ENCODE peak calls at places on chromosomes 3 and 15, in four cellular contexts. One of them, this sample, is unnamed.

GRCh38 chr15:32866486-32867312 is 148.9 kb downstream of the GREM1 start:
- ATAC-seq in HepG2: peak; percentile 51
- ATAC-seq in K562: no peak
- ATAC-seq in GM12878: peak; percentile 49
- ATAC-seq in this sample: no peak

GRCh38 chr15:99644913-99645549 is 79.2 kb downstream of the MEF2A start:
- ATAC-seq in HepG2: no peak
- ATAC-seq in K562: no peak
- ATAC-seq in GM12878: no peak
- ATAC-seq in this sample: no peak

GRCh38 chr15:59996498-59997041 is 7.5 kb upstream of the FOXB1 start:
- ATAC-seq in HepG2: peak; percentile 56
- ATAC-seq in K562: no peak
- ATAC-seq in GM12878: no peak
- ATAC-seq in this sample: no peak

GRCh38 chr3:98556164-98557130 is 24.7 kb downstream of the GPR15 start:
- ATAC-seq in HepG2: no peak
- ATAC-seq in K562: no peak
- ATAC-seq in GM12878: peak; percentile 55
- ATAC-seq in this sample: no peak

GRCh38 chr3:108130247-108130646 is 39.4 kb upstream of the CD47 start:
- ATAC-seq in HepG2: no peak
- ATAC-seq in K562: no peak
- ATAC-seq in GM12878: no peak
- ATAC-seq in this sample: no peak

GRCh38 chr3:160796089-160796812 is 40.2 kb downstream of the PPM1L start:
- ATAC-seq in HepG2: no peak
- ATAC-seq in K562: no peak
- ATAC-seq in GM12878: no peak
- ATAC-seq in this sample: no peak

GRCh38 chr3:9795212-9795611 is 2.3 kb downstream of the ARPC4 start:
- ATAC-seq in HepG2: no peak
- ATAC-seq in K562: no peak
- ATAC-seq in GM12878: peak; percentile 31
- ATAC-seq in this sample: no peak

GRCh38 chr15:99440551-99441426 is 125.0 kb upstream of the MEF2A start:
- ATAC-seq in HepG2: no peak
- ATAC-seq in K562: no peak
- ATAC-seq in GM12878: no peak
- ATAC-seq in this sample: no peak

GRCh38 chr15:68650901-68651709 is 72.3 kb downstream of the CORO2B start:
- ATAC-seq in HepG2: peak; percentile 97
- ATAC-seq in K562: peak; percentile 99
- ATAC-seq in GM12878: peak; percentile 87
- ATAC-seq in this sample: no peak

GRCh38 chr15:93028111-93028631 is 60.8 kb downstream of the RGMA start:
- ATAC-seq in HepG2: no peak
- ATAC-seq in K562: peak; percentile 10
- ATAC-seq in GM12878: no peak
- ATAC-seq in this sample: no peak

GRCh38 chr15:93027413-93027812 is 61.6 kb downstream of the RGMA start:
- ATAC-seq in HepG2: no peak
- ATAC-seq in K562: peak; percentile 31
- ATAC-seq in GM12878: no peak
- ATAC-seq in this sample: no peak

GRCh38 chr15:93030430-93031102 is 58.4 kb downstream of the RGMA start:
- ATAC-seq in HepG2: peak; percentile 81
- ATAC-seq in K562: peak; percentile 88
- ATAC-seq in GM12878: peak; percentile 93
- ATAC-seq in this sample: peak; percentile 55

GRCh38 chr15:93029613-93030429 is 59.2 kb downstream of the RGMA start:
- ATAC-seq in HepG2: peak; percentile 70
- ATAC-seq in K562: peak; percentile 2
- ATAC-seq in GM12878: peak; percentile 20
- ATAC-seq in this sample: no peak

GRCh38 chr15:93028632-93029612 is 60.1 kb downstream of the RGMA start:
- ATAC-seq in HepG2: peak; percentile 2
- ATAC-seq in K562: peak; percentile 1
- ATAC-seq in GM12878: no peak
- ATAC-seq in this sample: peak; percentile 89
- TF ChIP-seq EP300 in HepG2: no peak
- TF ChIP-seq EP300 in K562: no peak
- TF ChIP-seq EP300 in GM12878: no peak
- TF ChIP-seq EP300 in this sample: peak; percentile 43

GRCh38 chr3:73404450-73404849 is 220.3 kb downstream of the PDZRN3 start:
- ATAC-seq in HepG2: no peak
- ATAC-seq in K562: no peak
- ATAC-seq in GM12878: no peak
- ATAC-seq in this sample: no peak

GRCh38 chr3:73401058-73401457 is 223.7 kb downstream of the PDZRN3 start:
- ATAC-seq in HepG2: no peak
- ATAC-seq in K562: no peak
- ATAC-seq in GM12878: no peak
- ATAC-seq in this sample: peak; percentile 42

GRCh38 chr3:73399106-73399505 is 225.6 kb downstream of the PDZRN3 start:
- ATAC-seq in HepG2: no peak
- ATAC-seq in K562: no peak
- ATAC-seq in GM12878: no peak
- ATAC-seq in this sample: peak; percentile 66

GRCh38 chr3:73399666-73400253 is 225.0 kb downstream of the PDZRN3 start:
- ATAC-seq in HepG2: no peak
- ATAC-seq in K562: no peak
- ATAC-seq in GM12878: no peak
- ATAC-seq in this sample: no peak

DNA sequence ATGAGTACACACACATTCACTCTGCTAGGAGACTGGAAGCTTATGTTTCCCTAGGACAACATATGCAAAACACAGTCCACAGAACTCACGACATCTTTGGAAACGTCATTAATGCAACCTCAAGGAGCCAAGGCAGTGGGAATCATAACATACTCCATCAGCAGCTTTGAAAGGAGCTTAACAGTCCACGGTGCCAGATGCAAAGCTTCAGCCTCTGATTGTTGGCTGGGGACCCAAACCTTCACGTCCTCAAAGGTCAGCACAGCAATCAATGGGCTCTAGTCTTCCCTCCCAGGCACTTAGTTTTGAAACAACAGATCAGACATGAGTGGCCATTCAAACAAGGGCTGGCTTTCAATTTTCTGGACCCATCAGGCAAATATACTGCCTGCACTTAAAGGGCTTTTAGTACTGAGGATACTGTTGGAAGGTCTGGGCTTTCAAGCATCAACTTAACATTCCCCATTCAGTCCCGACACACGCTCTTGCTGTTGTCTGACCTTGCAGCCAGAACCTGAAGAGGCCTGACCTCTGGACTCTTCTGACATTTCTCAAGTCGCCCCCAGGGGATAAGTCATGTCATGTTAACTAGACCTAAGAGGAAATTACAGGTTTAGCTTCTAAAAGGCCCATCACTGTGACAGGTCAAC is 223.0 kb downstream of the PDZRN3 start:
- ATAC-seq in HepG2: no peak
- ATAC-seq in K562: no peak
- ATAC-seq in GM12878: no peak
- ATAC-seq in this sample: peak; percentile 70
- TF ChIP-seq POLR2AphosphoS5 in HepG2: no peak
- TF ChIP-seq POLR2AphosphoS5 in K562: no peak
- TF ChIP-seq POLR2AphosphoS5 in GM12878: no peak
- TF ChIP-seq POLR2AphosphoS5 in this sample: peak; percentile 89

DNA sequence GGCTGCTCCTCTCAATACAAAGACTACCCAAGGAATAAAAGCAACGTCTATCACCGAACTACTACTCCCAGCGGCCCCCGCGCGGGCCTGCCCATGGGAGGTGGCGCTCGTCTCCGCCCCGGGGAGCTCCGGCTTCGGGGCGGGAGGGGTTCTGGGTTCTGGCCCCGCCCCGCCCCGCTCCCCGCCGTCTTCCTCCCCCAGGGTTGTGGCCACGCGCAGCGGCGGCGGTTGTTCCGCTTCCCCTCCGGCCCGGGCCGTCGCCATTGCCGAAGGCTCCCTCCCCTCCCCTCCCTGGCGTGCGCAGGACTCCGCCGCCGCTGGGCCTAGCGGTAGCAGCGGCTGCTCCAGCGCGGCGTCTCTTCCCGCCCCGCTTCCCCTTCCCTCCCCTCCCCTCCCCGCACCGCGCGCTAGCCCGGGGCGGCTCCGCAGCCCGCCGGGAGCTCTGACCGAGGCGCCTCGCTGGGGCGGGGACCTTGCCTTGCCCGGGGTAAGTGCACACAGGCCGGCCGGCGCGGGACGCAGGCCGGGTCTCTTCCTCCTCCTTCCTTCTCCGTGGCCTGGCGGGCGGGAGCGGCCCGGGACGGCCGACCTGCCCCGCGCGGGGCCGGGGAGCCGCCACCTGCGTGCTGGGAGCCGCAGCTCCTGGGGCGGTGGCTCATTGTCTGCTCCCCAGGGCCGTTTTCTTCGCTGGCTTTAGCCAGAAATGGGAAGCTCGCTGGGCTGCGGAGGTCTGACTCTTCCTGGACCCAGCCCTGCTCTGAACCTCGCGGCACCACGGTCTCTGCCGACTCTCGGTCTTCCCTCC is at the start of gene PAK2:
- ATAC-seq in HepG2: peak; percentile 90
- ATAC-seq in K562: peak; percentile 94
- ATAC-seq in GM12878: peak; percentile 93
- ATAC-seq in this sample: peak; percentile 96
- TF ChIP-seq EP300 in HepG2: no peak
- TF ChIP-seq EP300 in K562: peak; percentile 9
- TF ChIP-seq EP300 in GM12878: no peak
- TF ChIP-seq EP300 in this sample: no peak

DNA sequence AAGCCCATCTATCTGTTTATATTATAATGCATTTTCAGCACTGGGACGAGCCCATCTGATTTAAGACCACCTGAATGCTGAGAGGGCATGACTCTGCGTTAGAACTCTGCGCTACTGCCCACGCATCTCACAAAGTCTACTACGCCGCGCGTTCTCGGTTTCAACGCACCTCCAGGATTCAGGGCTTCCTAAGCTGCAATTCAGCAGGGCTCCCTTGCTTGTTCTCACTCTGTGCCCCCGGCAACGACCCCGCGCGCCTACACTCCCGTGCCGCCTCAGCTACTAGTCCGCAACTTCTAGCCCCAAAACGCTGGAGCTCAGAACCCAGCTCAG is 321 bp upstream of the ARHGEF26 start:
- ATAC-seq in HepG2: peak; percentile 60
- ATAC-seq in K562: no peak
- ATAC-seq in GM12878: no peak
- ATAC-seq in this sample: peak; percentile 46
- TF ChIP-seq POLR2AphosphoS5 in HepG2: no peak
- TF ChIP-seq POLR2AphosphoS5 in K562: no peak
- TF ChIP-seq POLR2AphosphoS5 in GM12878: no peak
- TF ChIP-seq POLR2AphosphoS5 in this sample: no peak

This sample was measured in gastroesophageal sphincter.